ENCODE peak calls at places on chromosomes 16 and 17, in nine cellular contexts. One of them, this sample, is unnamed.

GRCh38 chr16:22373662-22374310 is 633 bp downstream of the CDR2 start:
- DNase-seq in NCI-H748 treated with DMSO at 0.1 percent for 48 hours: no peak
- DNase-seq in AG20443: peak
- DNase-seq in WTC11: peak
- DNase-seq in stimulated activated CD4-positive, alpha-beta T cell treated with anti-CD3 and anti-CD28 coated beads, Interleukin-15, amount 100 ng/mL, for 24 hours: peak
- DNase-seq in activated T-cell treated with anti-CD3 and anti-CD28 coated beads for 1 hour: peak
- DNase-seq in ascending aorta: peak
- DNase-seq in GM04504: no peak
- DNase-seq in midbrain: no peak
- DNase-seq in this sample: peak

GRCh38 chr16:86680661-86681439 is 102.5 kb downstream of the FOXL1 start:
- DNase-seq in NCI-H748 treated with DMSO at 0.1 percent for 48 hours: no peak
- DNase-seq in AG20443: no peak
- DNase-seq in WTC11: no peak
- DNase-seq in stimulated activated CD4-positive, alpha-beta T cell treated with anti-CD3 and anti-CD28 coated beads, Interleukin-15, amount 100 ng/mL, for 24 hours: no peak
- DNase-seq in activated T-cell treated with anti-CD3 and anti-CD28 coated beads for 1 hour: no peak
- DNase-seq in ascending aorta: peak
- DNase-seq in GM04504: no peak
- DNase-seq in midbrain: no peak
- DNase-seq in this sample: no peak

GRCh38 chr17:80732268-80732667 is 187.6 kb downstream of the RPTOR start:
- DNase-seq in NCI-H748 treated with DMSO at 0.1 percent for 48 hours: no peak
- DNase-seq in AG20443: peak
- DNase-seq in WTC11: no peak
- DNase-seq in stimulated activated CD4-positive, alpha-beta T cell treated with anti-CD3 and anti-CD28 coated beads, Interleukin-15, amount 100 ng/mL, for 24 hours: no peak
- DNase-seq in activated T-cell treated with anti-CD3 and anti-CD28 coated beads for 1 hour: no peak
- DNase-seq in ascending aorta: no peak
- DNase-seq in GM04504: peak
- DNase-seq in midbrain: no peak
- DNase-seq in this sample: no peak

GRCh38 chr16:13120557-13120956 is 219.2 kb downstream of the SHISA9 start:
- DNase-seq in NCI-H748 treated with DMSO at 0.1 percent for 48 hours: no peak
- DNase-seq in AG20443: no peak
- DNase-seq in WTC11: no peak
- DNase-seq in stimulated activated CD4-positive, alpha-beta T cell treated with anti-CD3 and anti-CD28 coated beads, Interleukin-15, amount 100 ng/mL, for 24 hours: no peak
- DNase-seq in activated T-cell treated with anti-CD3 and anti-CD28 coated beads for 1 hour: no peak
- DNase-seq in ascending aorta: no peak
- DNase-seq in GM04504: no peak
- DNase-seq in midbrain: no peak
- DNase-seq in this sample: no peak

GRCh38 chr17:2700031-2700490 is 11.5 kb downstream of the CLUH start:
- DNase-seq in NCI-H748 treated with DMSO at 0.1 percent for 48 hours: no peak
- DNase-seq in AG20443: no peak
- DNase-seq in WTC11: peak
- DNase-seq in stimulated activated CD4-positive, alpha-beta T cell treated with anti-CD3 and anti-CD28 coated beads, Interleukin-15, amount 100 ng/mL, for 24 hours: no peak
- DNase-seq in activated T-cell treated with anti-CD3 and anti-CD28 coated beads for 1 hour: no peak
- DNase-seq in ascending aorta: no peak
- DNase-seq in GM04504: no peak
- DNase-seq in midbrain: no peak
- DNase-seq in this sample: peak

GRCh38 chr16:74898667-74899066 is 86.3 kb downstream of the WDR59 start:
- DNase-seq in NCI-H748 treated with DMSO at 0.1 percent for 48 hours: no peak
- DNase-seq in AG20443: no peak
- DNase-seq in WTC11: no peak
- DNase-seq in stimulated activated CD4-positive, alpha-beta T cell treated with anti-CD3 and anti-CD28 coated beads, Interleukin-15, amount 100 ng/mL, for 24 hours: no peak
- DNase-seq in activated T-cell treated with anti-CD3 and anti-CD28 coated beads for 1 hour: no peak
- DNase-seq in ascending aorta: no peak
- DNase-seq in GM04504: no peak
- DNase-seq in midbrain: peak
- DNase-seq in this sample: no peak

GRCh38 chr17:9142772-9143494 is 121.6 kb downstream of the NTN1 start:
- DNase-seq in NCI-H748 treated with DMSO at 0.1 percent for 48 hours: no peak
- DNase-seq in AG20443: no peak
- DNase-seq in WTC11: no peak
- DNase-seq in stimulated activated CD4-positive, alpha-beta T cell treated with anti-CD3 and anti-CD28 coated beads, Interleukin-15, amount 100 ng/mL, for 24 hours: no peak
- DNase-seq in activated T-cell treated with anti-CD3 and anti-CD28 coated beads for 1 hour: no peak
- DNase-seq in ascending aorta: no peak
- DNase-seq in GM04504: no peak
- DNase-seq in midbrain: no peak
- DNase-seq in this sample: no peak

GRCh38 chr17:47918991-47919390 is 22.4 kb upstream of the PNPO start:
- DNase-seq in NCI-H748 treated with DMSO at 0.1 percent for 48 hours: no peak
- DNase-seq in AG20443: no peak
- DNase-seq in WTC11: no peak
- DNase-seq in stimulated activated CD4-positive, alpha-beta T cell treated with anti-CD3 and anti-CD28 coated beads, Interleukin-15, amount 100 ng/mL, for 24 hours: no peak
- DNase-seq in activated T-cell treated with anti-CD3 and anti-CD28 coated beads for 1 hour: no peak
- DNase-seq in ascending aorta: no peak
- DNase-seq in GM04504: no peak
- DNase-seq in midbrain: no peak
- DNase-seq in this sample: no peak

GRCh38 chr17:12050646-12051225 is 30.1 kb downstream of the MAP2K4 start:
- DNase-seq in NCI-H748 treated with DMSO at 0.1 percent for 48 hours: no peak
- DNase-seq in AG20443: no peak
- DNase-seq in WTC11: no peak
- DNase-seq in stimulated activated CD4-positive, alpha-beta T cell treated with anti-CD3 and anti-CD28 coated beads, Interleukin-15, amount 100 ng/mL, for 24 hours: no peak
- DNase-seq in activated T-cell treated with anti-CD3 and anti-CD28 coated beads for 1 hour: no peak
- DNase-seq in ascending aorta: no peak
- DNase-seq in GM04504: no peak
- DNase-seq in midbrain: no peak
- DNase-seq in this sample: no peak

GRCh38 chr17:28953444-28954118 is 2.3 kb upstream of the PHF12 start:
- DNase-seq in NCI-H748 treated with DMSO at 0.1 percent for 48 hours: peak
- DNase-seq in AG20443: peak
- DNase-seq in WTC11: peak
- DNase-seq in stimulated activated CD4-positive, alpha-beta T cell treated with anti-CD3 and anti-CD28 coated beads, Interleukin-15, amount 100 ng/mL, for 24 hours: peak
- DNase-seq in activated T-cell treated with anti-CD3 and anti-CD28 coated beads for 1 hour: peak
- DNase-seq in ascending aorta: no peak
- DNase-seq in GM04504: no peak
- DNase-seq in midbrain: peak
- DNase-seq in this sample: no peak

GRCh38 chr17:74987909-74988711 is 678 bp downstream of the CDR2L start:
- DNase-seq in NCI-H748 treated with DMSO at 0.1 percent for 48 hours: no peak
- DNase-seq in AG20443: peak
- DNase-seq in WTC11: peak
- DNase-seq in stimulated activated CD4-positive, alpha-beta T cell treated with anti-CD3 and anti-CD28 coated beads, Interleukin-15, amount 100 ng/mL, for 24 hours: peak
- DNase-seq in activated T-cell treated with anti-CD3 and anti-CD28 coated beads for 1 hour: no peak
- DNase-seq in ascending aorta: peak
- DNase-seq in GM04504: peak
- DNase-seq in midbrain: peak
- DNase-seq in this sample: peak

GRCh38 chr16:72066747-72067146 is 3.7 kb downstream of the HPR start:
- DNase-seq in NCI-H748 treated with DMSO at 0.1 percent for 48 hours: no peak
- DNase-seq in AG20443: peak
- DNase-seq in WTC11: no peak
- DNase-seq in stimulated activated CD4-positive, alpha-beta T cell treated with anti-CD3 and anti-CD28 coated beads, Interleukin-15, amount 100 ng/mL, for 24 hours: no peak
- DNase-seq in activated T-cell treated with anti-CD3 and anti-CD28 coated beads for 1 hour: no peak
- DNase-seq in ascending aorta: no peak
- DNase-seq in GM04504: peak
- DNase-seq in midbrain: peak
- DNase-seq in this sample: no peak

GRCh38 chr17:71501716-71502115 is 619.1 kb upstream of the SOX9 start:
- DNase-seq in NCI-H748 treated with DMSO at 0.1 percent for 48 hours: no peak
- DNase-seq in AG20443: no peak
- DNase-seq in WTC11: no peak
- DNase-seq in stimulated activated CD4-positive, alpha-beta T cell treated with anti-CD3 and anti-CD28 coated beads, Interleukin-15, amount 100 ng/mL, for 24 hours: no peak
- DNase-seq in activated T-cell treated with anti-CD3 and anti-CD28 coated beads for 1 hour: no peak
- DNase-seq in ascending aorta: no peak
- DNase-seq in GM04504: no peak
- DNase-seq in midbrain: no peak
- DNase-seq in this sample: no peak

GRCh38 chr17:50778988-50779387 is 11.7 kb upstream of the ANKRD40CL start:
- DNase-seq in NCI-H748 treated with DMSO at 0.1 percent for 48 hours: no peak
- DNase-seq in AG20443: no peak
- DNase-seq in WTC11: no peak
- DNase-seq in stimulated activated CD4-positive, alpha-beta T cell treated with anti-CD3 and anti-CD28 coated beads, Interleukin-15, amount 100 ng/mL, for 24 hours: no peak
- DNase-seq in activated T-cell treated with anti-CD3 and anti-CD28 coated beads for 1 hour: no peak
- DNase-seq in ascending aorta: no peak
- DNase-seq in GM04504: no peak
- DNase-seq in midbrain: no peak
- DNase-seq in this sample: no peak

GRCh38 chr16:21698169-21699032 is 34.6 kb downstream of the OTOA start:
- DNase-seq in NCI-H748 treated with DMSO at 0.1 percent for 48 hours: no peak
- DNase-seq in AG20443: no peak
- DNase-seq in WTC11: no peak
- DNase-seq in stimulated activated CD4-positive, alpha-beta T cell treated with anti-CD3 and anti-CD28 coated beads, Interleukin-15, amount 100 ng/mL, for 24 hours: no peak
- DNase-seq in activated T-cell treated with anti-CD3 and anti-CD28 coated beads for 1 hour: no peak
- DNase-seq in ascending aorta: no peak
- DNase-seq in GM04504: no peak
- DNase-seq in midbrain: no peak
- DNase-seq in this sample: no peak